ENCODE peak calls at places on chromosomes 7 and 10, in six cellular contexts. S is H54, T is breast epithelium, V is testis, B is uterus, U is K562. Q is an unnamed sample.

GRCh38 chr10:70528726-70529362 is 50.3 kb downstream of the PALD1 start:
- DNase-seq in S (peak; percentile 90), T (no peak), V (peak; percentile 46), B (no peak), U (peak; percentile 79), Q (no peak)

GRCh38 chr7:128840326-128841170 is 10.3 kb downstream of the FLNC start:
- DNase-seq in S (no peak), T (no peak), V (no peak), B (peak; percentile 15), U (no peak), Q (peak; percentile 6)

GRCh38 chr7:22884911-22885823 is 62.5 kb upstream of the TOMM7 start:
- DNase-seq in S (no peak), T (no peak), V (no peak), B (no peak), U (no peak), Q (no peak)

GRCh38 chr10:130453721-130454542 is 317.7 kb downstream of the GLRX3 start:
- DNase-seq in S (no peak), T (no peak), V (peak; percentile 9), B (no peak), U (no peak), Q (no peak)

GRCh38 chr10:58475322-58476277 is 37.1 kb upstream of the BICC1 start:
- DNase-seq in S (no peak), T (no peak), V (no peak), B (no peak), U (no peak), Q (no peak)

GRCh38 chr10:49592726-49593563 is 17.2 kb upstream of the SLC18A3 start:
- DNase-seq in S (peak; percentile 77), T (no peak), V (peak; percentile 64), B (peak; percentile 24), U (peak; percentile 79), Q (peak; percentile 41)

GRCh38 chr7:8254667-8255066 is 7.3 kb downstream of the ICA1 start:
- DNase-seq in S (no peak), T (no peak), V (no peak), B (no peak), U (no peak), Q (no peak)

GRCh38 chr10:27355918-27356573 is 115.4 kb upstream of the ACBD5 start:
- DNase-seq in S (no peak), T (no peak), V (no peak), B (no peak), U (no peak), Q (no peak)

GRCh38 chr7:16644987-16645592 is 464 bp downstream of the ANKMY2 start:
- DNase-seq in S (peak; percentile 44), T (no peak), V (peak; percentile 44), B (peak; percentile 42), U (no peak), Q (peak; percentile 40)

GRCh38 chr7:30782690-30783089 is 11.5 kb downstream of the MINDY4 start:
- DNase-seq in S (no peak), T (no peak), V (no peak), B (no peak), U (no peak), Q (no peak)

GRCh38 chr7:3918576-3918975 is 617.5 kb downstream of the SDK1 start:
- DNase-seq in S (no peak), T (no peak), V (no peak), B (no peak), U (no peak), Q (no peak)

GRCh38 chr10:15346440-15347141 is 24.5 kb downstream of the FAM171A1 start:
- DNase-seq in S (no peak), T (no peak), V (no peak), B (no peak), U (no peak), Q (peak; percentile 30)

GRCh38 chr7:72430531-72430930 is 18.4 kb upstream of the CALN1 start:
- DNase-seq in S (no peak), T (no peak), V (peak; percentile 47), B (no peak), U (no peak), Q (no peak)

GRCh38 chr10:118721005-118721876 is 33.5 kb downstream of the CACUL1 start:
- DNase-seq in S (peak; percentile 9), T (no peak), V (peak; percentile 85), B (peak; percentile 75), U (peak; percentile 57), Q (peak; percentile 28)

GRCh38 chr7:66627151-66627681 is 1.5 kb upstream of the KCTD7 start:
- DNase-seq in S (no peak), T (no peak), V (no peak), B (peak; percentile 85), U (no peak), Q (no peak)

GRCh38 chr10:18418579-18419210 is 232.7 kb downstream of the NSUN6 start:
- DNase-seq in S (no peak), T (no peak), V (no peak), B (no peak), U (no peak), Q (no peak)

GRCh38 chr10:43156590-43157340 is 18.5 kb downstream of the CSGALNACT2 start:
- DNase-seq in S (no peak), T (no peak), V (no peak), B (no peak), U (no peak), Q (no peak)

DNA sequence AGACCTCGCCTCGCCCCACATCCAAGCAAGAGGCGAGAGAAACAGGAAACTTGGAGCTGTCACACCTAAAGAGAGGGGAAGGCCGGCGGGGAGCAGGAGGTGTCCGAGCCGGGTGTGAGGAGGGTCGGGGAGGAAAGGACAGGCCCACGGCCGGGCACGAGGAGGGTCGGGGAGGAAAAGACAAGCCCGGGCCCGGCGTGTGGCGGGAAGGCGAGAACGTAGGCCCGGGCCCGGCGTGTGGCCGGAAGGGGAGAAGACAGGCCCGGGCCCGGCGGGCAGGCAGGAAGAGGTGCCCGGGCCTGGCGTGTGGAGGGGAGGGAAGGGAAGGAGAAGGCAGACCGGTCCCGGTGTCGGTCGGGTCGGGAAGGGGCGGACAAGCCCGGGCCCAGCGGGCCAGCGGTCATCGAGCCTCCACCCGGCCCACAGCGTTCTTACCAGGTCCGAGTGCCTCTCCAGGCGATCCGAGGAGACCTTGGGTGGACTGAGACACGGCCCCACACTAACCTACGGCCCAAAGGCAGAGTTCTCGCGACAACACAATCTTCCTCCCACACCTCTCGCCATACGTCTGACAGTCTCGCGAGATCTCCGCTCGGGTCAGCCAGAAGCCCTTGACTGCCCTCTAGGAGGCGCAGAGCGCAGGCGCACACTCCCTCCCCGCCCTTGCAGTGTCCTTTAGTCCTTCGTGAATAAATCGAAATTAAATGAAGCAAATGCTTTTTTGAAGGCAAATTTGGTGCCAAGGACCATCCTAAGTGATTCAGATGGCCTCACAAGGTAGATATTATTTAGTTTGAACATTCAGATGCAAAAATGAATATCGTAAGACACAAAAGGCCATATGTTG is at the start of gene NCOA4:
- DNase-seq in S (peak; percentile 92), T (peak; percentile 98), V (peak; percentile 99), B (peak; percentile 97), U (peak; percentile 100), Q (peak; percentile 99)
- TF ChIP-seq POLR2A in S (peak; percentile 90), T (no peak), V (no peak), B (peak; percentile 35), U (peak; percentile 97), Q (peak; percentile 79)

GRCh38 chr7:152465118-152465387 is 29.2 kb upstream of the KMT2C start:
- DNase-seq in S (no peak), T (no peak), V (no peak), B (no peak), U (no peak), Q (no peak)

GRCh38 chr7:152467225-152467624 is 31.4 kb upstream of the KMT2C start:
- DNase-seq in S (no peak), T (no peak), V (no peak), B (no peak), U (no peak), Q (no peak)

GRCh38 chr7:152464312-152465117 is 28.7 kb upstream of the KMT2C start:
- DNase-seq in S (peak; percentile 74), T (peak; percentile 70), V (peak; percentile 80), B (peak; percentile 74), U (peak; percentile 88), Q (peak; percentile 91)

GRCh38 chr7:152462995-152463713 is 27.4 kb upstream of the KMT2C start:
- DNase-seq in S (peak; percentile 40), T (peak; percentile 55), V (peak; percentile 63), B (peak; percentile 66), U (peak; percentile 65), Q (no peak)

DNA sequence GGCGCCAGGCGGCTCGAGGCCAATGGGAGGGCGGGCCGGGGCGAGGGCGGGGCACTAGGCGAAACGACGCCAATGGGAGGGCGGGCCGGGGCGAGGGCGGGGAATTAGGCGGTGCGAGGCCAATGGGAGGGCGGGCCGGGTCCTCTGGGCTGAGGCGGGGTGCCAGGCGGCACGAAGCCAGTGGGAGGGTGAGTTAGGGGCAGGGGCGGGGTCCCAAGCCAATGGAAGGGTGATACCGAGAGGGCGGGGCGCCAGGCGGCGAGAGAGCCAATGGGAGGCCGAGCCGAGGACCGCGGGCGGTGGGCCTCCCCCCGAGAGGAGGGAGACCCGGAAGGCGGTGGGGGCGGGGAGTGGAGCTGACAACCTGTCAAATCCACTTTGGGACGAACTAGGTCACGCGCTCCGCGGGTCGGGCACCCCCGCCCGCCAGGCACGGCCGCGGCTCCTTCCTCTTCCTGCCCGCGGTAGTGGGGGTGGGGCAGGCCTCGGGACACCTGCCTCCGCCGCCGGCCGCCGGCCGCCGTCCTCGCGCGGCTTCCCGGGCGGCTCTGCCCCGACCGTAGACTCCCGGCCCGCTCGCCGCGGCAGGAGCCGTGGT is 28.0 kb upstream of the KMT2C start:
- DNase-seq in S (peak; percentile 97), T (peak; percentile 100), V (peak; percentile 100), B (peak; percentile 100), U (peak; percentile 100), Q (peak; percentile 100)
- TF ChIP-seq POLR2A in S (peak; percentile 69), T (no peak), V (peak; percentile 79), B (peak; percentile 74), U (no peak), Q (no peak)

GRCh38 chr7:55429835-55430499 is 64.8 kb downstream of the LANCL2 start:
- DNase-seq in S (no peak), T (no peak), V (no peak), B (no peak), U (no peak), Q (no peak)

GRCh38 chr7:55432506-55432905 is 67.4 kb downstream of the LANCL2 start:
- DNase-seq in S (no peak), T (no peak), V (no peak), B (no peak), U (no peak), Q (no peak)

GRCh38 chr7:55432937-55433784 is 68.0 kb downstream of the LANCL2 start:
- DNase-seq in S (peak; percentile 72), T (no peak), V (no peak), B (no peak), U (peak; percentile 37), Q (no peak)

GRCh38 chr7:55435466-55435865 is 70.3 kb downstream of the LANCL2 start:
- DNase-seq in S (no peak), T (no peak), V (no peak), B (no peak), U (no peak), Q (no peak)

GRCh38 chr7:55431898-55432297 is 66.8 kb downstream of the LANCL2 start:
- DNase-seq in S (no peak), T (no peak), V (no peak), B (no peak), U (no peak), Q (no peak)
- TF ChIP-seq POLR2A in S (no peak), T (no peak), V (no peak), B (no peak), U (no peak), Q (no peak)

GRCh38 chr7:105521731-105522458 is at the start of gene PUS7:
- DNase-seq in S (peak; percentile 91), T (peak; percentile 84), V (peak; percentile 91), B (peak; percentile 85), U (peak; percentile 98), Q (peak; percentile 91)
- TF ChIP-seq POLR2A in S (peak; percentile 96), T (no peak), V (no peak), B (peak; percentile 66), U (peak; percentile 94), Q (no peak)